ENCODE peak calls at places on chromosomes 12 and 14, in six cellular contexts. One of them, this sample, is unnamed.

GRCh38 chr12:77343291-77343690 is 277.9 kb upstream of the E2F7 start:
- DNase-seq in IMR-90: peak
- DNase-seq in lower lobe of right lung: no peak
- DNase-seq in left ventricle myocardium inferior: no peak
- DNase-seq in RWPE1: peak
- DNase-seq in HCT116: no peak
- DNase-seq in this sample: peak

GRCh38 chr12:59834659-59835474 is 239.0 kb downstream of the SLC16A7 start:
- DNase-seq in IMR-90: peak
- DNase-seq in lower lobe of right lung: no peak
- DNase-seq in left ventricle myocardium inferior: no peak
- DNase-seq in RWPE1: no peak
- DNase-seq in HCT116: peak
- DNase-seq in this sample: peak

GRCh38 chr14:51554953-51555352 is 96.8 kb upstream of the FRMD6 start:
- DNase-seq in IMR-90: peak
- DNase-seq in lower lobe of right lung: no peak
- DNase-seq in left ventricle myocardium inferior: no peak
- DNase-seq in RWPE1: no peak
- DNase-seq in HCT116: no peak
- DNase-seq in this sample: peak

GRCh38 chr14:28651148-28651547 is 115.4 kb upstream of the FOXG1 start:
- DNase-seq in IMR-90: peak
- DNase-seq in lower lobe of right lung: no peak
- DNase-seq in left ventricle myocardium inferior: no peak
- DNase-seq in RWPE1: peak
- DNase-seq in HCT116: no peak
- DNase-seq in this sample: peak

GRCh38 chr12:74021937-74022336 is 515.7 kb upstream of the ATXN7L3B start:
- DNase-seq in IMR-90: no peak
- DNase-seq in lower lobe of right lung: peak
- DNase-seq in left ventricle myocardium inferior: peak
- DNase-seq in RWPE1: peak
- DNase-seq in HCT116: peak
- DNase-seq in this sample: peak

GRCh38 chr14:101704140-101704539 is 57.4 kb upstream of the PPP2R5C start:
- DNase-seq in IMR-90: no peak
- DNase-seq in lower lobe of right lung: no peak
- DNase-seq in left ventricle myocardium inferior: no peak
- DNase-seq in RWPE1: no peak
- DNase-seq in HCT116: no peak
- DNase-seq in this sample: no peak

GRCh38 chr12:106138646-106139421 is at the start of gene NUAK1:
- DNase-seq in IMR-90: peak
- DNase-seq in lower lobe of right lung: peak
- DNase-seq in left ventricle myocardium inferior: peak
- DNase-seq in RWPE1: peak
- DNase-seq in HCT116: no peak
- DNase-seq in this sample: peak

GRCh38 chr14:52175982-52176502 is 91.5 kb upstream of the PTGDR start:
- DNase-seq in IMR-90: no peak
- DNase-seq in lower lobe of right lung: no peak
- DNase-seq in left ventricle myocardium inferior: no peak
- DNase-seq in RWPE1: no peak
- DNase-seq in HCT116: no peak
- DNase-seq in this sample: no peak

GRCh38 chr12:132162508-132163031 is 18.3 kb downstream of the NOC4L start:
- DNase-seq in IMR-90: peak
- DNase-seq in lower lobe of right lung: peak
- DNase-seq in left ventricle myocardium inferior: no peak
- DNase-seq in RWPE1: no peak
- DNase-seq in HCT116: no peak
- DNase-seq in this sample: peak

GRCh38 chr12:54977857-54978256 is 6.7 kb downstream of the TESPA1 start:
- DNase-seq in IMR-90: no peak
- DNase-seq in lower lobe of right lung: no peak
- DNase-seq in left ventricle myocardium inferior: no peak
- DNase-seq in RWPE1: no peak
- DNase-seq in HCT116: no peak
- DNase-seq in this sample: no peak

GRCh38 chr14:84477996-84478395 is 1051.9 kb upstream of the FLRT2 start:
- DNase-seq in IMR-90: no peak
- DNase-seq in lower lobe of right lung: no peak
- DNase-seq in left ventricle myocardium inferior: no peak
- DNase-seq in RWPE1: no peak
- DNase-seq in HCT116: no peak
- DNase-seq in this sample: no peak

GRCh38 chr14:93100098-93100497 is 15.6 kb downstream of the ITPK1 start:
- DNase-seq in IMR-90: no peak
- DNase-seq in lower lobe of right lung: no peak
- DNase-seq in left ventricle myocardium inferior: no peak
- DNase-seq in RWPE1: no peak
- DNase-seq in HCT116: no peak
- DNase-seq in this sample: no peak

GRCh38 chr12:120879102-120879501 is 25.1 kb downstream of the SPPL3 start:
- DNase-seq in IMR-90: no peak
- DNase-seq in lower lobe of right lung: no peak
- DNase-seq in left ventricle myocardium inferior: no peak
- DNase-seq in RWPE1: peak
- DNase-seq in HCT116: no peak
- DNase-seq in this sample: no peak

GRCh38 chr12:108761226-108761625 is 29.9 kb upstream of the CORO1C start:
- DNase-seq in IMR-90: no peak
- DNase-seq in lower lobe of right lung: no peak
- DNase-seq in left ventricle myocardium inferior: no peak
- DNase-seq in RWPE1: no peak
- DNase-seq in HCT116: no peak
- DNase-seq in this sample: no peak
- H3K27ac ChIP-seq in IMR-90: no peak
- H3K27ac ChIP-seq in lower lobe of right lung: no peak
- H3K27ac ChIP-seq in left ventricle myocardium inferior: no peak
- H3K27ac ChIP-seq in RWPE1: no peak
- H3K27ac ChIP-seq in HCT116: no peak
- H3K27ac ChIP-seq in this sample: no peak

GRCh38 chr12:19191563-19191962 is 62.0 kb downstream of the PLEKHA5 start:
- DNase-seq in IMR-90: no peak
- DNase-seq in lower lobe of right lung: no peak
- DNase-seq in left ventricle myocardium inferior: no peak
- DNase-seq in RWPE1: no peak
- DNase-seq in HCT116: no peak
- DNase-seq in this sample: no peak
- H3K27ac ChIP-seq in IMR-90: no peak
- H3K27ac ChIP-seq in lower lobe of right lung: no peak
- H3K27ac ChIP-seq in left ventricle myocardium inferior: peak
- H3K27ac ChIP-seq in RWPE1: no peak
- H3K27ac ChIP-seq in HCT116: no peak
- H3K27ac ChIP-seq in this sample: peak

DNA sequence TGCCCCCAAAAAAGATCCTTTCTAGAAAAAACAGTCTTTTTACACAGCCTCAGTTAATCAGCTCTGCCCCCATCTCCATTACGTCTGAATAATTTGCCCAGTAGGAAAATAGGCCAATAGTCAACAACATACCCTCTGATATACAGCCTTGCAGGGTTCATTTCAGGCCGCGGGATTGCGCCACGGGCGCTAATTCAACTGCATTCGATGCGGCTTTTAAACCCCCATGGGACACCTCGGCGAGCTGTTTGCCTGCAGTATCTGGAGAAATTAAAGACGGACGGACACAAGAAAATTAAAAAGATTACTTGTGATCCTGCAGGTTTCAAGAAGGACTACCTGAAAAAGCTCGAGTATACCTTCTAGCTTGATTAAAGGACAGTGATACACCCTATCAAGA is 36.1 kb downstream of the ERP29 start:
- DNase-seq in IMR-90: no peak
- DNase-seq in lower lobe of right lung: no peak
- DNase-seq in left ventricle myocardium inferior: no peak
- DNase-seq in RWPE1: no peak
- DNase-seq in HCT116: no peak
- DNase-seq in this sample: no peak
- H3K27ac ChIP-seq in IMR-90: no peak
- H3K27ac ChIP-seq in lower lobe of right lung: no peak
- H3K27ac ChIP-seq in left ventricle myocardium inferior: no peak
- H3K27ac ChIP-seq in RWPE1: no peak
- H3K27ac ChIP-seq in HCT116: no peak
- H3K27ac ChIP-seq in this sample: no peak

GRCh38 chr12:57240926-57241555 is 9.9 kb downstream of the STAC3 start:
- DNase-seq in IMR-90: no peak
- DNase-seq in lower lobe of right lung: no peak
- DNase-seq in left ventricle myocardium inferior: no peak
- DNase-seq in RWPE1: no peak
- DNase-seq in HCT116: no peak
- DNase-seq in this sample: peak

GRCh38 chr12:57240069-57240921 is 10.7 kb downstream of the STAC3 start:
- DNase-seq in IMR-90: peak
- DNase-seq in lower lobe of right lung: peak
- DNase-seq in left ventricle myocardium inferior: peak
- DNase-seq in RWPE1: no peak
- DNase-seq in HCT116: peak
- DNase-seq in this sample: peak

GRCh38 chr12:57238854-57239554 is 9.5 kb downstream of the SHMT2 start:
- DNase-seq in IMR-90: peak
- DNase-seq in lower lobe of right lung: peak
- DNase-seq in left ventricle myocardium inferior: peak
- DNase-seq in RWPE1: peak
- DNase-seq in HCT116: peak
- DNase-seq in this sample: peak

GRCh38 chr12:57237952-57238853 is 8.7 kb downstream of the SHMT2 start:
- DNase-seq in IMR-90: no peak
- DNase-seq in lower lobe of right lung: peak
- DNase-seq in left ventricle myocardium inferior: no peak
- DNase-seq in RWPE1: no peak
- DNase-seq in HCT116: no peak
- DNase-seq in this sample: peak

GRCh38 chr12:57239587-57240068 is 10.1 kb downstream of the SHMT2 start:
- DNase-seq in IMR-90: no peak
- DNase-seq in lower lobe of right lung: no peak
- DNase-seq in left ventricle myocardium inferior: no peak
- DNase-seq in RWPE1: no peak
- DNase-seq in HCT116: no peak
- DNase-seq in this sample: peak
- H3K27ac ChIP-seq in IMR-90: peak
- H3K27ac ChIP-seq in lower lobe of right lung: no peak
- H3K27ac ChIP-seq in left ventricle myocardium inferior: peak
- H3K27ac ChIP-seq in RWPE1: peak
- H3K27ac ChIP-seq in HCT116: peak
- H3K27ac ChIP-seq in this sample: peak

GRCh38 chr12:113727651-113728061 is 238.5 kb downstream of the RBM19 start:
- DNase-seq in IMR-90: peak
- DNase-seq in lower lobe of right lung: no peak
- DNase-seq in left ventricle myocardium inferior: no peak
- DNase-seq in RWPE1: no peak
- DNase-seq in HCT116: peak
- DNase-seq in this sample: peak
- H3K27ac ChIP-seq in IMR-90: no peak
- H3K27ac ChIP-seq in lower lobe of right lung: no peak
- H3K27ac ChIP-seq in left ventricle myocardium inferior: no peak
- H3K27ac ChIP-seq in RWPE1: no peak
- H3K27ac ChIP-seq in HCT116: no peak
- H3K27ac ChIP-seq in this sample: no peak

DNA sequence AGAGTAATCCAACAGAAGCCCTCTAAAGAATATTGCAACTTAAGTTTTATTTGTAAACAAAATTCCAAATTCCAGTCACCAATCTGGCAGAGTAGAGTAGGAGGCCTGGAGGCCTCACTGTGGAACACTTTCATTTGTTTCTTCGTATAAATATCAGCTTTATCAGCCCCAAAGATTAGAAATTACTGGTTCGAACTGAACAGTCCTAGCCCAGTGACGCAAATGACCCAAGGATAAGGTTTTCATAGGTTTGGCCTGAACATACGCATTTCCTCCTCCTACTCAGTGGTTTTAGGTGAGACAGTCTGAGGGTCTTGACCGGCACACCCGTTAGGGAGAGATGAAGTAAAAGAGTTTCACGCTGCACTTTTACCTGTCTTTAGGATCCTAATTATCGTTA is 1.7 kb downstream of the CDC42BPB start:
- DNase-seq in IMR-90: peak
- DNase-seq in lower lobe of right lung: no peak
- DNase-seq in left ventricle myocardium inferior: no peak
- DNase-seq in RWPE1: no peak
- DNase-seq in HCT116: no peak
- DNase-seq in this sample: peak
- H3K27ac ChIP-seq in IMR-90: peak
- H3K27ac ChIP-seq in lower lobe of right lung: peak
- H3K27ac ChIP-seq in left ventricle myocardium inferior: peak
- H3K27ac ChIP-seq in RWPE1: no peak
- H3K27ac ChIP-seq in HCT116: no peak
- H3K27ac ChIP-seq in this sample: peak

GRCh38 chr12:108825205-108825950 is 32.0 kb downstream of the SSH1 start:
- DNase-seq in IMR-90: peak
- DNase-seq in lower lobe of right lung: no peak
- DNase-seq in left ventricle myocardium inferior: no peak
- DNase-seq in RWPE1: no peak
- DNase-seq in HCT116: no peak
- DNase-seq in this sample: peak
- H3K27ac ChIP-seq in IMR-90: peak
- H3K27ac ChIP-seq in lower lobe of right lung: peak
- H3K27ac ChIP-seq in left ventricle myocardium inferior: peak
- H3K27ac ChIP-seq in RWPE1: no peak
- H3K27ac ChIP-seq in HCT116: peak
- H3K27ac ChIP-seq in this sample: peak

GRCh38 chr14:23577710-23578392 is 739 bp downstream of the JPH4 start:
- DNase-seq in IMR-90: no peak
- DNase-seq in lower lobe of right lung: no peak
- DNase-seq in left ventricle myocardium inferior: no peak
- DNase-seq in RWPE1: no peak
- DNase-seq in HCT116: no peak
- DNase-seq in this sample: no peak
- H3K27ac ChIP-seq in IMR-90: no peak
- H3K27ac ChIP-seq in lower lobe of right lung: no peak
- H3K27ac ChIP-seq in left ventricle myocardium inferior: no peak
- H3K27ac ChIP-seq in RWPE1: no peak
- H3K27ac ChIP-seq in HCT116: no peak
- H3K27ac ChIP-seq in this sample: no peak